ENCODE peak calls at places on chromosomes 1 and 21, in seven cellular contexts. One of them, this sample, is unnamed.

GRCh38 chr1:165257969-165258459 is 98.5 kb downstream of the LMX1A start:
- DNase-seq in HCT116: peak; percentile 65
- DNase-seq in H1: peak; percentile 90
- DNase-seq in HepG2: peak; percentile 60
- DNase-seq in K562: peak; percentile 78
- DNase-seq in GM12878: peak; percentile 9
- DNase-seq in SK-N-SH: peak; percentile 63
- DNase-seq in this sample: peak; percentile 55

GRCh38 chr1:67723620-67724019 is 38.6 kb downstream of the GADD45A start:
- DNase-seq in HCT116: no peak
- DNase-seq in K562: peak; percentile 45
- DNase-seq in HepG2: no peak
- DNase-seq in H1: no peak
- DNase-seq in GM12878: no peak
- DNase-seq in SK-N-SH: no peak
- DNase-seq in this sample: no peak

GRCh38 chr1:157110686-157111085 is 11.1 kb upstream of the ETV3L start:
- DNase-seq in GM12878: no peak
- DNase-seq in K562: no peak
- DNase-seq in H1: no peak
- DNase-seq in HCT116: no peak
- DNase-seq in HepG2: no peak
- DNase-seq in SK-N-SH: no peak
- DNase-seq in this sample: no peak

GRCh38 chr21:45282283-45283018 is 5.2 kb downstream of the POFUT2 start:
- DNase-seq in HCT116: no peak
- DNase-seq in SK-N-SH: no peak
- DNase-seq in GM12878: no peak
- DNase-seq in HepG2: no peak
- DNase-seq in H1: no peak
- DNase-seq in K562: no peak
- DNase-seq in this sample: no peak

GRCh38 chr1:15848929-15849774 is 1.6 kb downstream of the SPEN start:
- DNase-seq in HepG2: peak; percentile 88
- DNase-seq in GM12878: no peak
- DNase-seq in K562: peak; percentile 70
- DNase-seq in HCT116: peak; percentile 69
- DNase-seq in H1: peak; percentile 81
- DNase-seq in SK-N-SH: peak; percentile 68
- DNase-seq in this sample: no peak

GRCh38 chr1:6438047-6438525 is 13.5 kb downstream of the ESPN start:
- DNase-seq in HepG2: peak; percentile 66
- DNase-seq in H1: peak; percentile 91
- DNase-seq in GM12878: peak; percentile 12
- DNase-seq in SK-N-SH: peak; percentile 88
- DNase-seq in HCT116: no peak
- DNase-seq in K562: peak; percentile 82
- DNase-seq in this sample: peak; percentile 77

GRCh38 chr1:230270185-230270939 is 155.8 kb downstream of the PGBD5 start:
- DNase-seq in K562: no peak
- DNase-seq in H1: no peak
- DNase-seq in GM12878: peak; percentile 23
- DNase-seq in HepG2: no peak
- DNase-seq in HCT116: no peak
- DNase-seq in SK-N-SH: peak; percentile 66
- DNase-seq in this sample: no peak

GRCh38 chr1:99326215-99326949 is 62.1 kb downstream of the PLPPR4 start:
- DNase-seq in K562: no peak
- DNase-seq in H1: no peak
- DNase-seq in SK-N-SH: no peak
- DNase-seq in HepG2: peak; percentile 13
- DNase-seq in HCT116: no peak
- DNase-seq in GM12878: no peak
- DNase-seq in this sample: peak; percentile 6

GRCh38 chr1:74426208-74426932 is 86.0 kb downstream of the LRRC53 start:
- DNase-seq in K562: no peak
- DNase-seq in H1: no peak
- DNase-seq in HCT116: no peak
- DNase-seq in GM12878: no peak
- DNase-seq in HepG2: no peak
- DNase-seq in SK-N-SH: no peak
- DNase-seq in this sample: peak; percentile 15

GRCh38 chr1:13699936-13700520 is at the start of gene PRDM2:
- DNase-seq in GM12878: no peak
- DNase-seq in SK-N-SH: peak; percentile 88
- DNase-seq in HCT116: no peak
- DNase-seq in H1: peak; percentile 68
- DNase-seq in K562: peak; percentile 68
- DNase-seq in HepG2: no peak
- DNase-seq in this sample: peak; percentile 42

GRCh38 chr1:231663211-231663792 is 36.7 kb downstream of the DISC1 start:
- DNase-seq in HepG2: peak; percentile 41
- DNase-seq in K562: no peak
- DNase-seq in H1: no peak
- DNase-seq in GM12878: no peak
- DNase-seq in HCT116: no peak
- DNase-seq in SK-N-SH: no peak
- DNase-seq in this sample: no peak

GRCh38 chr1:24297187-24297851 is 21.8 kb upstream of the GRHL3 start:
- DNase-seq in HCT116: no peak
- DNase-seq in HepG2: no peak
- DNase-seq in K562: no peak
- DNase-seq in GM12878: no peak
- DNase-seq in SK-N-SH: no peak
- DNase-seq in H1: no peak
- DNase-seq in this sample: no peak

GRCh38 chr21:36790616-36791015 is 91.7 kb downstream of the SIM2 start:
- DNase-seq in K562: no peak
- DNase-seq in HepG2: no peak
- DNase-seq in H1: no peak
- DNase-seq in SK-N-SH: no peak
- DNase-seq in HCT116: no peak
- DNase-seq in GM12878: no peak
- DNase-seq in this sample: no peak

GRCh38 chr1:24126023-24126671 is 14.2 kb upstream of the MYOM3 start:
- DNase-seq in H1: no peak
- DNase-seq in HCT116: no peak
- DNase-seq in SK-N-SH: no peak
- DNase-seq in K562: no peak
- DNase-seq in GM12878: no peak
- DNase-seq in HepG2: no peak
- DNase-seq in this sample: no peak

GRCh38 chr1:245604979-245605378 is 450.2 kb downstream of the KIF26B start:
- DNase-seq in HCT116: no peak
- DNase-seq in H1: no peak
- DNase-seq in GM12878: no peak
- DNase-seq in SK-N-SH: no peak
- DNase-seq in K562: no peak
- DNase-seq in HepG2: no peak
- DNase-seq in this sample: no peak
- TF ChIP-seq JUND in HCT116: no peak
- TF ChIP-seq JUND in H1: no peak
- TF ChIP-seq JUND in GM12878: no peak
- TF ChIP-seq JUND in SK-N-SH: no peak
- TF ChIP-seq JUND in K562: no peak
- TF ChIP-seq JUND in HepG2: no peak
- TF ChIP-seq JUND in this sample: no peak

GRCh38 chr1:211630236-211631081 is 45.0 kb downstream of the NEK2 start:
- DNase-seq in HepG2: peak; percentile 83
- DNase-seq in HCT116: no peak
- DNase-seq in K562: peak; percentile 93
- DNase-seq in SK-N-SH: peak; percentile 51
- DNase-seq in GM12878: no peak
- DNase-seq in H1: peak; percentile 66
- DNase-seq in this sample: no peak

GRCh38 chr1:211625040-211625439 is 46.1 kb upstream of the SLC30A1 start:
- DNase-seq in HCT116: no peak
- DNase-seq in SK-N-SH: peak; percentile 48
- DNase-seq in GM12878: no peak
- DNase-seq in HepG2: peak; percentile 76
- DNase-seq in H1: no peak
- DNase-seq in K562: peak; percentile 48
- DNase-seq in this sample: peak; percentile 71

GRCh38 chr1:211627259-211627658 is 48.2 kb downstream of the NEK2 start:
- DNase-seq in HepG2: no peak
- DNase-seq in HCT116: no peak
- DNase-seq in GM12878: no peak
- DNase-seq in SK-N-SH: no peak
- DNase-seq in K562: no peak
- DNase-seq in H1: no peak
- DNase-seq in this sample: no peak

GRCh38 chr1:211631168-211631567 is 44.3 kb downstream of the NEK2 start:
- DNase-seq in GM12878: no peak
- DNase-seq in H1: no peak
- DNase-seq in SK-N-SH: no peak
- DNase-seq in HCT116: no peak
- DNase-seq in K562: no peak
- DNase-seq in HepG2: no peak
- DNase-seq in this sample: no peak

GRCh38 chr1:211628446-211628845 is 47.0 kb downstream of the NEK2 start:
- DNase-seq in HCT116: no peak
- DNase-seq in HepG2: no peak
- DNase-seq in SK-N-SH: no peak
- DNase-seq in K562: no peak
- DNase-seq in H1: no peak
- DNase-seq in GM12878: no peak
- DNase-seq in this sample: no peak
- TF ChIP-seq JUND in HCT116: no peak
- TF ChIP-seq JUND in HepG2: no peak
- TF ChIP-seq JUND in SK-N-SH: no peak
- TF ChIP-seq JUND in K562: no peak
- TF ChIP-seq JUND in H1: no peak
- TF ChIP-seq JUND in GM12878: no peak
- TF ChIP-seq JUND in this sample: no peak

GRCh38 chr1:32773764-32774463 is 43.2 kb downstream of the YARS1 start:
- DNase-seq in K562: no peak
- DNase-seq in H1: peak; percentile 52
- DNase-seq in SK-N-SH: no peak
- DNase-seq in HepG2: no peak
- DNase-seq in GM12878: no peak
- DNase-seq in HCT116: no peak
- DNase-seq in this sample: no peak

GRCh38 chr1:32775640-32776337 is 41.4 kb downstream of the YARS1 start:
- DNase-seq in H1: no peak
- DNase-seq in K562: no peak
- DNase-seq in HepG2: no peak
- DNase-seq in SK-N-SH: peak; percentile 70
- DNase-seq in GM12878: no peak
- DNase-seq in HCT116: no peak
- DNase-seq in this sample: no peak

GRCh38 chr1:32773018-32773763 is 44.0 kb downstream of the YARS1 start:
- DNase-seq in H1: peak; percentile 92
- DNase-seq in K562: peak; percentile 84
- DNase-seq in SK-N-SH: peak; percentile 84
- DNase-seq in HepG2: peak; percentile 53
- DNase-seq in GM12878: peak; percentile 20
- DNase-seq in HCT116: peak; percentile 61
- DNase-seq in this sample: peak; percentile 83

GRCh38 chr1:32774464-32774808 is 42.7 kb downstream of the YARS1 start:
- DNase-seq in HCT116: no peak
- DNase-seq in GM12878: no peak
- DNase-seq in K562: no peak
- DNase-seq in HepG2: no peak
- DNase-seq in SK-N-SH: no peak
- DNase-seq in H1: no peak
- DNase-seq in this sample: no peak

DNA sequence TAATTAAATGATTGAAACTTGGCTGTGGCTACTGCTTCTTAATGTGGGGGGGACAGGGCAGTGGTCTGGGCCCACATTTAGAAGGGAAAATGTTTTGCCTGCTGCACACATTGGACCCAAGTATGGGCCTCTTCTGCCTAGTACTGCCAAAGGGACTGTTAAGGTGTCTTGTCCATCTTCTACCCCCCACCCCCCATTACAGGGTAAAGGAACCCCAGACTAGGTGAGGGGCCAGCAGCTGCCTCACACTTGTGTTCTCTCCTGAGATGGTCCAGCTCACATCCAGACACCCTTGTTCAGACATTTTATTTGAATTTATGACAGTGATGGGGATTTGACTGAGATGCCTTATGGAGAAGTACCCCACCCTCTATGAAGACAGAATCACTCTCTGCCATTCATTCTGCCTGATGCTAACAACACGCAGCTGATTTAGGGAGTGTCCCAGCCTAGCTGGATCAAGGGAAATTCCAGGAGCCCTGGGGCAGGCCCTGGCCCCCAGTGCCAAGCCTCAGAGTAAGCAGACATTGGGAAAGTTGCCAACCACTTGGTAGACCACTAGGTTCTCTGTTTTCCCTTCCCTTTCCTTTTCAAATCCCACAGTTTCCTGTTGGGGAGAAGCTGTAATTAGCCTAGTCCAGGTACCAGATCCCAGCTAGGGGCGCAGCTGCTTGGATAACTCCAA is 42.1 kb downstream of the YARS1 start:
- DNase-seq in HCT116: no peak
- DNase-seq in HepG2: no peak
- DNase-seq in SK-N-SH: peak; percentile 70
- DNase-seq in K562: no peak
- DNase-seq in H1: no peak
- DNase-seq in GM12878: no peak
- DNase-seq in this sample: no peak
- TF ChIP-seq JUND in HCT116: no peak
- TF ChIP-seq JUND in HepG2: no peak
- TF ChIP-seq JUND in SK-N-SH: peak; percentile 14
- TF ChIP-seq JUND in K562: no peak
- TF ChIP-seq JUND in H1: no peak
- TF ChIP-seq JUND in GM12878: no peak
- TF ChIP-seq JUND in this sample: no peak

DNA sequence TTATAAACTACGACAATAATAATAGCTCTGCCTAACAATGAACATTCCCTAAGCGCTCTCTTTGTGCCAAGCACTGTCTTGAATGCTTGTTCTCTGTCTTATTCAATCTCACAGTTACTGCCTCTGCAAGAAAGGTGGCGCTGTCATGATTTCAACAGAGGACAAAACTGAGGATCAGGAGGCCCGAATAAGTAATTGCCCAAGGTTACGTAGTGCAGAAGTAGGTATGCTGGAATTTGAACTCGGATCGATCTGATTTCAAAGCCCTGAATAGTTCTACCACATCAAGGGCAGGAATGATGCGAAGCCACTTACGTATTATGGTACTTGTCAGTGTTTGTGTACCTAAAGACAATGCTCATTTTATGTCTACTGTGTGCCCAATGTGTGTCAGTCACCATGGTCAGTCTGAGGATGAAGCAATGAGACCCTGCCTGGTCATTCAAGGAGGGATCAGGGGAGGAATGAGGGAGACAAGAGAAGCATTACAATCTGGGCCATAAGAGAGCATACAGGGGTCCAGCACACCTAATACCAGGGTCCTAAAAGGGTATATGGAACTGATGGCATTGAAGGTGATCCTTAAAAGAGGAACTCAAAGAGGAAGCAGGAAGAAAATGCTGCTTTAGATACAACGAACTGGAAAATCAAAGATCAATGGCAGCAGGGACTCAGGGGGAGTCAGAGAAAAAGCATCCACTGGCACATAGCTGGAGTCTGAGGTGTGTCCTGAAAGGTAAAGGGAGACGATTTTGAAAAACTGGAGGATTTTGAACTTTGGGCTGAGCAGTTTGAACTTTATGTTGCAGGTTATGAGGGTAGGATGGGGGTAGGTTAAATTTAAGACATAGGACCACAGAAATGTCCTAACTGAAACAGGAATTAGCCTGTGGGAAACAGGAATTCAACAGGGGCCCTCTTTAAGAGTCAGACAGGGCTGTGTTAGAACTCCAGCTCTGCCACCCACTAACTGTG is 389.1 kb downstream of the PLPP3 start:
- DNase-seq in HCT116: peak; percentile 6
- DNase-seq in K562: no peak
- DNase-seq in SK-N-SH: no peak
- DNase-seq in GM12878: no peak
- DNase-seq in HepG2: peak; percentile 99
- DNase-seq in H1: no peak
- DNase-seq in this sample: no peak
- TF ChIP-seq JUND in HCT116: no peak
- TF ChIP-seq JUND in K562: no peak
- TF ChIP-seq JUND in SK-N-SH: no peak
- TF ChIP-seq JUND in GM12878: no peak
- TF ChIP-seq JUND in HepG2: peak; percentile 74
- TF ChIP-seq JUND in H1: no peak
- TF ChIP-seq JUND in this sample: no peak

This sample was measured in T47D.